ENCODE peak calls at places on chromosomes 11 and 22, in seven cellular contexts. E is H1, D is WTC11, N is HCT116, F is HepG2, G is GM12878, X is K562. L is an unnamed sample.

GRCh38 chr11:1147792-1148191 is 10.0 kb upstream of the MUC5AC start:
- DNase-seq in G (no peak), E (no peak), F (no peak), X (no peak), D (no peak), N (no peak), L (no peak)

GRCh38 chr11:36672815-36673450 is 74.9 kb upstream of the RAG2 start:
- DNase-seq in G (no peak), D (no peak), N (peak; percentile 38), F (peak; percentile 55), X (peak; percentile 32), E (no peak), L (peak; percentile 11)

GRCh38 chr22:21796231-21796630 is 60.6 kb upstream of the YPEL1 start:
- DNase-seq in D (no peak), E (no peak), F (no peak), G (no peak), N (no peak), X (no peak), L (no peak)

GRCh38 chr11:122267602-122268001 is 151.6 kb upstream of the BLID start:
- DNase-seq in E (no peak), X (no peak), F (no peak), N (no peak), D (no peak), G (no peak), L (no peak)

GRCh38 chr22:49453816-49454215 is 373.9 kb downstream of the BRD1 start:
- DNase-seq in G (no peak), E (no peak), D (no peak), F (no peak), N (no peak), X (no peak), L (no peak)

GRCh38 chr22:19896665-19897355 is 42.1 kb upstream of the GNB1L start:
- DNase-seq in N (no peak), X (peak; percentile 76), F (no peak), G (no peak), E (no peak), D (no peak), L (no peak)

GRCh38 chr11:114001416-114001815 is 26.5 kb downstream of the HTR3A start:
- DNase-seq in X (no peak), D (no peak), N (no peak), E (no peak), G (no peak), F (no peak), L (no peak)

GRCh38 chr22:35175392-35175791 is 81.9 kb upstream of the HMGXB4 start:
- DNase-seq in X (no peak), F (no peak), E (no peak), D (no peak), G (no peak), N (no peak), L (no peak)

GRCh38 chr22:19085233-19086043 is 36.8 kb downstream of the DGCR2 start:
- DNase-seq in F (peak; percentile 26), E (no peak), D (no peak), G (peak; percentile 43), N (no peak), X (peak; percentile 54), L (peak; percentile 62)

GRCh38 chr11:3002346-3002745 is 10.2 kb upstream of the NAP1L4 start:
- DNase-seq in G (no peak), D (no peak), F (no peak), N (no peak), X (no peak), E (no peak), L (no peak)

GRCh38 chr11:78414321-78415051 is 3.1 kb downstream of the GAB2 start:
- DNase-seq in E (no peak), D (no peak), N (no peak), G (no peak), F (no peak), X (peak; percentile 27), L (peak; percentile 17)

GRCh38 chr11:62295504-62295903 is 3.4 kb downstream of the SCGB1D4 start:
- DNase-seq in N (no peak), X (no peak), G (no peak), F (peak; percentile 23), E (no peak), D (peak; percentile 58), L (no peak)

GRCh38 chr22:43053176-43053575 is 36.0 kb downstream of the TTLL1 start:
- DNase-seq in G (no peak), X (no peak), E (no peak), D (peak; percentile 24), F (no peak), N (no peak), L (no peak)

GRCh38 chr22:29093980-29094379 is 21.1 kb downstream of the KREMEN1 start:
- DNase-seq in D (no peak), F (no peak), X (no peak), N (no peak), G (no peak), E (no peak), L (no peak)

GRCh38 chr11:6333112-6333511 is 12.8 kb upstream of the CAVIN3 start:
- DNase-seq in D (no peak), G (no peak), N (no peak), E (no peak), X (no peak), F (no peak), L (no peak)

GRCh38 chr11:27875480-27876208 is 175.4 kb upstream of the BDNF start:
- DNase-seq in N (no peak), G (no peak), E (no peak), X (no peak), D (no peak), F (no peak), L (no peak)

DNA sequence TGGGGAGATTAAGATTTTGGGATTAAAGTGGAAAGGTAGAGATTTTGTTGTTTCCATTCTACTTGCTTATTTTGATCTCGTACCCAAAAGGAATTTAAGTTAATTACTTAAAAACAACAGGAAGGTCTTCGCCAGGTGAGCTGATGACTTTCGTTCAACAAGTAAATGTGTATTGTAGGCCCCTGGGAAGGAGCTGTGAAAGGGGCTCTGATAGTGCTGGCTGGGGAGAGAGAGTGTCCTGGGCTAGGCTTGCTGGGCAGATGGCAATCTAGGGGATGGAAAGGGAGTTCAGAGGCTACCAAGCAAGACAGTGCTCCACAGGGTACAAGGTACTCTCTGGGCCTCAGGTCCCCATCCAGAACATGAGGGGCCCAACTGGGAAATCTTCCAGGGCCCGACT is 189.4 kb downstream of the CEP164 start:
- DNase-seq in F (no peak), E (no peak), G (no peak), X (no peak), D (no peak), N (no peak), L (no peak)
- TF ChIP-seq SP1 in F (no peak), E (no peak), G (no peak), X (no peak), D (no peak), N (no peak), L (no peak)

DNA sequence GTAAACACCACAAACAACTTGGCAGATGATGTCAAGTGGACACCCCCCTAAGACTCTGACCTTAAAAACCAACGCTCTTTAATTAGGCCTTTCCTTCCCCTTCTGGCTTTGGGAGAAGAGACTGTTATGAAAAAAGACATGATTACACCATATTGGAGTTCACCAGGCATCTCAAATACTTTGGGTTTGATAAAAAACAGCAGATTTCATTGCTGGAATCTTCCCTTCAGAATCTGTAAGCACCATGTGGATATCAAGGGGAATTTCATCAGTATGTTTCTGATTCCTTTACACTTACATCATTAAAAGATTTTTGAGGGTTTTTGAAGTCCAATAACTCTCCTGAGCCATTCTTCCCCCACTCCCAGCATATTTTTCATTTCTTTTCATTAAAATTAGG is 85.6 kb downstream of the KIRREL3 start:
- DNase-seq in D (no peak), E (no peak), N (no peak), X (no peak), F (no peak), G (no peak), L (no peak)
- TF ChIP-seq SP1 in D (no peak), E (no peak), N (no peak), X (no peak), F (no peak), G (no peak), L (no peak)

DNA sequence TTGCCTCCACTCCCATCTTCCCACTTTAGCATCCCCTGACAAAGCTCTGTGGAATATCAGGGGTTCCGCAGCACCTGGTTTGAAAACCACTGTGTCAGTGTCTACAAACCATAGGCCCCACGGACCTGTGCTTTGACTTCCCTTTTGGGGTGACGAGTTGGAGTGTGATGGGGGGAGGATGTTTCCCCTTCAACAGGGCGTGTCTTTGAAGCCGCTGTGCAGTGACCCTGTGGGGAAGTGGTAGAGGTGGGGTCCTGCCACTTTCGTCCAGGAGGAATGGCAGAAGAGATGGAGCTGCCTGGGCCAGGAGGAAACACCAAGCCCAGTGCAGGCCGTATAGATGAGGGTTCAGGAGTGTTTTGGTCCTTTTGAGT is 20.9 kb downstream of the TPBGL start:
- DNase-seq in F (no peak), D (no peak), X (no peak), N (no peak), E (no peak), G (no peak), L (no peak)
- TF ChIP-seq SP1 in F (no peak), D (no peak), X (no peak), N (no peak), E (no peak), G (no peak), L (no peak)

GRCh38 chr22:47449508-47450270 is 687.2 kb downstream of the TBC1D22A start:
- DNase-seq in F (no peak), G (no peak), X (no peak), E (no peak), D (no peak), N (no peak), L (no peak)
- TF ChIP-seq SP1 in F (no peak), G (no peak), X (no peak), E (no peak), D (no peak), N (no peak), L (no peak)

DNA sequence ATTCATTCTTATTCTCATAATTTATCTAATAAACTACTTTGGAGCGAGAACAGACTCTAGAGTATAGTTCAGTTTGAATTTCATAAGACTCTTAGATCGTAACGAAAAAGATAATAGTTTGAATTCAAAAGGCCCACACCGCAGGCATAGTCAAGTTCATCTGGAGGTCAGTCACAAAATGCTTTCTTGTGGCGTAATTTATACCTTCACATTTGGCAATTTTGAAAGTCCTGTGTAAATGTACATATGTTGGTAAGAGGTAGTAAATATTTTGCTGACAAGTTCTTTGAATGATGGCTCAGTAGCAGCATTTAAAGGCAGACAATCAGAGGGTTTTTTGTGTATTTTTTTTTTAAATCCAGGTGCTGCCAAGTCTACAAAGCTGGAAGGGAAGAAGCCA is 88.1 kb downstream of the TEAD1 start:
- DNase-seq in E (no peak), F (peak; percentile 40), G (no peak), D (no peak), N (no peak), X (no peak), L (no peak)
- TF ChIP-seq SP1 in E (no peak), F (no peak), G (no peak), D (no peak), N (no peak), X (no peak), L (no peak)